ENCODE peak calls at places on chromosome 6, in four cellular contexts. B is heart right ventricle, R is BE2C, Y is left lung. M is an unnamed sample.

GRCh38 chr6:87772597-87773530 is 70.8 kb upstream of the AKIRIN2 start:
- DNase-seq in R (peak; percentile 29), Y (no peak), B (no peak), M (no peak)

GRCh38 chr6:108127826-108128225 is 38.0 kb upstream of the NR2E1 start:
- DNase-seq in B (no peak), R (no peak), Y (no peak), M (no peak)

GRCh38 chr6:35804996-35805736 is at the start of gene LHFPL5:
- DNase-seq in R (peak; percentile 80), Y (peak; percentile 90), B (peak; percentile 16), M (peak; percentile 66)

GRCh38 chr6:139429559-139430150 is 55.2 kb upstream of the CITED2 start:
- DNase-seq in Y (no peak), B (no peak), R (no peak), M (no peak)

GRCh38 chr6:7463785-7464184 is 74.2 kb downstream of the RIOK1 start:
- DNase-seq in R (no peak), Y (no peak), B (no peak), M (no peak)

GRCh38 chr6:150314230-150315188 is 54.3 kb upstream of the IYD start:
- DNase-seq in Y (no peak), R (no peak), B (no peak), M (no peak)

GRCh38 chr6:166076625-166077024 is 91.0 kb downstream of the TBXT start:
- DNase-seq in B (no peak), R (no peak), Y (no peak), M (no peak)

GRCh38 chr6:155604991-155605390 is 149.4 kb upstream of the NOX3 start:
- DNase-seq in Y (no peak), R (no peak), B (no peak), M (no peak)

GRCh38 chr6:156848533-156848932 is 71.4 kb downstream of the ARID1B start:
- DNase-seq in B (peak; percentile 89), R (peak; percentile 90), Y (no peak), M (no peak)

GRCh38 chr6:88843040-88843439 is 120.4 kb downstream of the RNGTT start:
- DNase-seq in R (no peak), Y (no peak), B (no peak), M (no peak)

GRCh38 chr6:141024526-141024925 is 1108.2 kb upstream of the GJE1 start:
- DNase-seq in Y (no peak), B (no peak), R (no peak), M (no peak)

GRCh38 chr6:56803594-56803993 is 151.3 kb upstream of the BEND6 start:
- DNase-seq in R (no peak), Y (no peak), B (no peak), M (no peak)

GRCh38 chr6:92297101-92297500 is 1122.3 kb downstream of the EPHA7 start:
- DNase-seq in Y (no peak), B (no peak), R (peak; percentile 26), M (no peak)

DNA sequence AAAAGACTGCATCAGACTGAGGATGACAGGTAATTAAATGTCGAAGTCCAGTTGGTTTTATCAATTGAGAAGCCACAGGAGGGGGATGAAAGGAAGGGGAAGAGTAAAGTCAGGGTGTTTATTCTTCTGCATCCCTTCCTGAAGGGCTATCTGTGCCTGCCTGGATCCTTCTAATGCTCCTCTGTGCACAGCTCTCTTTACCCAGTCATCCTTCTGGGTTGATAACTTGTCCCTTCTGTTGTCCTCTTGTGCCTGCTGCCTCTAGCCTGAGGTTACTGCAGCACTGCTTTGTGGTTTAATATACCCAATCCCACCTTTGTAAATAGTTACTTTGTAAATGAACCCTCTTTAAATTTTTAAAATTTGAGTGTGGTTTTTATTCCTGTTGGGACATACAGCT is 1127.3 kb downstream of the EPHA7 start:
- DNase-seq in B (no peak), Y (no peak), R (no peak), M (no peak)
- H3K36me3 ChIP-seq in B (no peaks in the 10 kb centered on the region), Y (no peaks in the 10 kb centered on the region), R (no peaks in the 10 kb centered on the region), M (no peaks in the 10 kb centered on the region)

DNA sequence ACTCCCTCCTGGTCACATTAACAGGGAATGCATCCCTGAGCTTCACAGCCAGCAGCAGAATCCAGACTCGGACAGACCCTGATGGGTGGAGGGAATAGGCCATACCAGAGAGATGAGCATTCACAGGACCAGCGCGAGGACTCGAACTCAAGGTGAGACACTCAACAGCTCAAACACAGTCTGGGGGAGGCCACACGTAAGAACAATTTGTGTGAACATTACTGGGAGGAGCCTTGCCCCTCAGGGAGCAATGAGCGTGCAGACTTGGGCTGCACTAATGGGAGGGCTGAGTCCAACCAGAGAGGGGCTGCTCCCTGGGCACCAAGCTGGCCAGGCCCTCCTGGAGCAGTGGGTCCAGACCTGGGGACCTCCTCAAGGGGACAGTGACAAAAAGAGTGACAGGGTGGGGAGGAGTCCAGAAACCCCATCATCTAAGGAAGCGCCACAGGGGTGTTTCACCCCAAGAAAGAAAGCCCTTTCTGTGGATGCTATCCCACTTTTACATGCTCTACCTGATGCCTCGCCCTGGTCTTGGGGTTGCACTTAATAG is 118.4 kb downstream of the MRPL14 start:
- DNase-seq in R (no peak), B (no peak), Y (no peak), M (no peak)
- H3K4me1 ChIP-seq in R (peaks cover 19% of the 10 kb centered on the region), B (peaks cover 23% of the 10 kb centered on the region), Y (no peaks in the 10 kb centered on the region), M (no peaks in the 10 kb centered on the region)

GRCh38 chr6:45423111-45423900 is 45.6 kb upstream of the SUPT3H start:
- DNase-seq in R (no peak), Y (peak; percentile 88), B (peak; percentile 17), M (no peak)
- H3K4me3 ChIP-seq in R (no peak overlapping the region), Y (peak overlapping the region; percentile 69), B (peak overlapping the region; percentile 72), M (peak overlapping the region; percentile 31)

GRCh38 chr6:44395501-44395900 is 8.0 kb downstream of the CDC5L start:
- DNase-seq in B (no peak), Y (no peak), R (no peak), M (no peak)

GRCh38 chr6:44397424-44398169 is 10.1 kb downstream of the CDC5L start:
- DNase-seq in B (no peak), Y (no peak), R (peak; percentile 65), M (no peak)

GRCh38 chr6:44400572-44400971 is 13.1 kb downstream of the CDC5L start:
- DNase-seq in Y (no peak), R (no peak), B (no peak), M (no peak)

GRCh38 chr6:44399991-44400390 is 12.5 kb downstream of the CDC5L start:
- DNase-seq in B (no peak), Y (no peak), R (no peak), M (no peak)

DNA sequence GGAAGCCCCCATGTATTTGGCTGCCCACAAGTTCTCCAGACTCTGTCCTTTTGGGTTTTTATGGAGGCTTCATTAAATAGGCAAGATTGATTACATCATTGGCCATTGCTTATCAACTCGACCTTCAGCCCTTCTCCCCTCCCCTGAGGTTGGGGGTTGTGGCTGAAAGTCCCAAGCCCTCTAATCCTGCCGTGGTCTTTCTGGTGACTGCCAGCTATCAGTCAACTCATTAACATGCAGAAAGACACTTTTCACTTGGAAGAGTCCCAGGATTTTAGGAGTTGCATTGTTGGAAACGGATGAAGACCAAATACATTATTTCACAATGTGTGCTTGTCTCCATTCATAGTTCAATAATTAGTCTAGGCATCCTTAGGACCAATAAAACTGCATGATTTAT is 9.5 kb downstream of the CDC5L start:
- DNase-seq in Y (no peak), R (no peak), B (no peak), M (no peak)
- H3K36me3 ChIP-seq in Y (no peaks in the 10 kb centered on the region), R (peaks cover 89% of the 10 kb centered on the region), B (peaks cover 95% of the 10 kb centered on the region), M (peaks cover 11% of the 10 kb centered on the region)

DNA sequence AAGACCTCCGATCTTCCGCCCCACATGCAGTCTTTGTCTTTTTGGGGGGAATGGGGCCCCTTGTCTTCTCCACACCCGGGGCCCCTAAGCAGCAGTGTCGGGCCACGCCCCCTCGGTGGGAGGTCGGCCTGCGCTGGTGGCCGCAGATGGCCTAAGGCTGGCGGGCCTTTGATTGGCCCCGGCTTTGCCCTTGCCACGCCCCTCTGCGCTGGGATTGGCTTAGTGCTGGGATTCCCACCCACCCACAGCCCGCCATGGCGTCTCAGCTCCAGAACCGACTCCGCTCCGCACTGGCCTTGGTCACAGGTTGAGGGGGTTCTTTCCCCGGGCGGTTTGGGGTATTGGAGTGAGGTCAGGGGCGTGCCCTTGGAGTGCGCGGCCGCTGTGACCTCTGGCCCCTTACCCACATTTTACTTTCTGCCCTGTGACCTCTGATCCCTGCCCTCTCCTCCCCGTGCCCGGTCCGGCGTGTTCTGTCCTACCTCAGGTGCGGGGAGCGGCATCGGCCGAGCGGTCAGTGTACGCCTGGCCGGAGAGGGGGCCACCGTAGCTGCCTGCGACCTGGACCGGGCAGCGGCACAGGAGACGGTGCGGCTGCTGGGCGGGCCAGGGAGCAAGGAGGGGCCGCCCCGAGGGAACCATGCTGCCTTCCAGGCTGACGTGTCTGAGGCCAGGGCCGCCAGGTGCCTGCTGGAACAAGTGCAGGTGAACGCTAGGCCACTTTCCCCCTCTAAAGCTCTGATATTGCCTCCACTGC is at the start of gene HSD17B8:
- DNase-seq in Y (peak; percentile 97), B (peak; percentile 96), R (peak; percentile 98), M (peak; percentile 97)
- H3K4me1 ChIP-seq in Y (peaks cover 32% of the 10 kb centered on the region), B (peaks cover 41% of the 10 kb centered on the region), R (no peaks in the 10 kb centered on the region), M (peaks cover 33% of the 10 kb centered on the region)

DNA sequence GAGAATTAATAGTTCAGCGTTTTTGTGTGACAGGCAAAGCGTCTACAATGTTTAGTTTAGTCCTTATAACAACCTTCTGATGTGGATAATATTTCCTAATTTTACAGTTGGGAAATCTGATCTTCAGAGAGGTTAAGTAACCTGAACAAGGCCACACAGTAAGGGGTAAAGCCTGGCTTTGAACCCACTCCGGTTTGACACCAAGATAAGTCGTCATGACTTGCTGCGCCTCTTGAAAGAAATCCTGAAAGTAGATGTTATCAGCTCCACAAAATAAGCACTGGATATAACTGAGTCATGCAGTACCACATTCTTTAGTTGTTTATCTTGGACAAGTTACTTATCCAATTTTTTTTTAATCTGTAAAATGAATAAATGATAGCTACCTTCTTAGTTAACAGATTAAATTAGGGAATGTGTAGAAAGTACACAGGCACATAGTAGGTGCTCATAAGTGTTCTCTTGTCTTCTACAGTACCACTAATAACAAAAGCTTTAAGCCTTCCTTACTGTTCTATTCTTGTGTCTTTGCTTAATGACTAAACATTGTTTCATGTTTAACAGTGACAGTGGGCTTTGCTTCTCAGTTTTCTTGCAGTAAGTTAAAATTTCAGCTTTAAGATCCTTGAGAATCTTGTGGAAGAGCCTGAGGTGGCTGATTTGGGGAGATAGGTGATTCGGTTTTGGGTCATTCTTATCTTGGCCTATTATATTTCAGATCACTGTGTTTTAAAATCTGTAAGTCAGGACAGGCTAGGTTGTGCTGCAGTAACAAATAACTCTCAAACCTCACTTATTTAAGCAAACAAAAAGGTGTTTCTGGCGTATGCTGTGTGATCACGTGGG is 2.1 kb downstream of the HIVEP1 start:
- DNase-seq in Y (no peak), B (no peak), R (no peak), M (no peak)
- H3K4me3 ChIP-seq in Y (peak overlapping the region; percentile 70), B (no peak overlapping the region), R (no peak overlapping the region), M (no peak overlapping the region)

GRCh38 chr6:111676383-111676782 is 70.7 kb upstream of the TRAF3IP2 start:
- DNase-seq in R (no peak), B (no peak), Y (no peak), M (no peak)

GRCh38 chr6:111674413-111674812 is 68.7 kb upstream of the TRAF3IP2 start:
- DNase-seq in Y (no peak), B (no peak), R (no peak), M (no peak)

GRCh38 chr6:111673871-111674270 is 68.2 kb upstream of the TRAF3IP2 start:
- DNase-seq in Y (no peak), B (no peak), R (no peak), M (no peak)

GRCh38 chr6:111674882-111675281 is 69.2 kb upstream of the TRAF3IP2 start:
- DNase-seq in Y (no peak), R (no peak), B (no peak), M (no peak)

GRCh38 chr6:111673086-111673485 is 67.4 kb upstream of the TRAF3IP2 start:
- DNase-seq in B (no peak), Y (no peak), R (no peak), M (no peak)
- H3K36me3 ChIP-seq in B (peaks cover 88% of the 10 kb centered on the region), Y (no peaks in the 10 kb centered on the region), R (peaks cover 44% of the 10 kb centered on the region), M (no peaks in the 10 kb centered on the region)